ENCODE peak calls at places on chromosomes 2 and 18, in nine cellular contexts. P, L, I, O, S, G, C, A and T are unnamed samples.

GRCh38 chr18:79400591-79401381 is 5.1 kb downstream of the NFATC1 start:
- DNase-seq in G (no peak), C (no peak), P (no peak), O (no peak), S (peak), I (no peak), L (no peak), A (no peak), T (peak)

GRCh38 chr2:96136123-96136720 is 2.1 kb downstream of the ASTL start:
- DNase-seq in L (peak), P (no peak), O (no peak), S (no peak), I (no peak), G (no peak), A (no peak), C (no peak), T (no peak)

GRCh38 chr2:23137161-23137560 is 247.8 kb upstream of the KLHL29 start:
- DNase-seq in P (no peak), I (no peak), G (no peak), C (no peak), O (no peak), A (no peak), L (no peak), S (no peak), T (no peak)

GRCh38 chr2:25711641-25712369 is 38.4 kb upstream of the DTNB start:
- DNase-seq in O (no peak), I (no peak), P (no peak), L (no peak), G (no peak), A (no peak), S (no peak), C (no peak), T (no peak)

GRCh38 chr2:48339451-48339850 is 190.5 kb upstream of the STON1 start:
- DNase-seq in O (no peak), I (no peak), C (peak), G (no peak), P (no peak), A (no peak), L (no peak), S (no peak), T (no peak)

GRCh38 chr2:190717306-190717705 is 68.4 kb downstream of the NAB1 start:
- DNase-seq in P (no peak), A (no peak), O (no peak), C (no peak), G (no peak), I (no peak), L (no peak), S (no peak), T (no peak)

GRCh38 chr2:196696423-196697073 is 57.0 kb downstream of the CCDC150 start:
- DNase-seq in O (no peak), G (no peak), I (no peak), L (no peak), A (no peak), C (peak), P (no peak), S (no peak), T (no peak)

GRCh38 chr2:33598472-33599174 is 476 bp downstream of the FAM98A start:
- DNase-seq in S (no peak), C (peak), P (peak), O (no peak), I (no peak), L (peak), A (peak), G (no peak), T (peak)

GRCh38 chr2:86249176-86249842 is 50.1 kb downstream of the MRPL35 start:
- DNase-seq in A (no peak), C (peak), P (no peak), I (no peak), O (no peak), G (peak), L (peak), S (peak), T (no peak)